ENCODE peak calls at places on chromosome 15, in ten cellular contexts. H is stimulated activated CD4-positive, alpha-beta T cell treated with anti-CD3 and anti-CD28 coated beads, TNF-alpha, amount 100 ng/mL, for 4 hours; Q is H1; T is smooth muscle cell of the brain vasculature; E is activated CD8-positive, alpha-beta memory T cell treated with anti-CD3 and anti-CD28 coated beads for 24 hours; W is pancreas; K is activated naive CD4-positive, alpha-beta T cell treated with anti-CD3 and anti-CD28 coated beads, Interleukin-2, amount 50 U/mL, for 16 hours; D is MM.1S; F is NCI-H345; A is NT2/D1. Z is an unnamed sample.

GRCh38 chr15:89385596-89386242 is 51.1 kb upstream of the POLG start:
- DNase-seq in F (no peak), K (no peak), A (no peak), D (no peak), Q (no peak), E (no peak), H (no peak), W (no peak), T (no peak), Z (no peak)

GRCh38 chr15:87961851-87962816 is 294.4 kb downstream of the NTRK3 start:
- DNase-seq in T (no peak), W (no peak), F (no peak), H (no peak), A (no peak), Q (no peak), E (no peak), D (no peak), K (no peak), Z (no peak)

GRCh38 chr15:69016021-69016595 is 1.6 kb downstream of the NOX5 start:
- DNase-seq in Q (no peak), D (no peak), A (no peak), K (no peak), F (no peak), H (no peak), E (no peak), T (no peak), W (no peak), Z (no peak)

GRCh38 chr15:82172506-82172905 is 90.0 kb downstream of the EFL1 start:
- DNase-seq in Q (no peak), D (no peak), A (no peak), E (no peak), H (no peak), K (no peak), W (no peak), F (no peak), T (no peak), Z (no peak)

GRCh38 chr15:99454941-99455795 is 110.6 kb upstream of the MEF2A start:
- DNase-seq in Q (no peak), H (no peak), F (no peak), A (no peak), T (no peak), D (no peak), E (no peak), K (no peak), W (peak), Z (peak)

GRCh38 chr15:31080618-31081017 is 20.9 kb downstream of the TRPM1 start:
- DNase-seq in H (no peak), E (peak), D (no peak), A (peak), T (no peak), Q (peak), K (no peak), F (no peak), W (no peak), Z (no peak)

GRCh38 chr15:52483712-52484111 is 45.0 kb downstream of the MYO5A start:
- DNase-seq in K (no peak), E (no peak), A (no peak), T (peak), H (no peak), D (no peak), W (no peak), Q (no peak), F (no peak), Z (no peak)

GRCh38 chr15:39788108-39788507 is 5.5 kb upstream of the FSIP1 start:
- DNase-seq in K (no peak), W (no peak), F (no peak), D (no peak), E (no peak), Q (no peak), A (no peak), T (no peak), H (no peak), Z (no peak)

GRCh38 chr15:100129677-100130076 is 212.1 kb downstream of the ADAMTS17 start:
- DNase-seq in Q (no peak), K (no peak), A (no peak), E (no peak), H (no peak), W (no peak), F (no peak), D (no peak), T (no peak), Z (no peak)

GRCh38 chr15:78449220-78449999 is 11.4 kb downstream of the IREB2 start:
- DNase-seq in E (no peak), D (no peak), Q (no peak), H (no peak), K (no peak), A (no peak), F (no peak), T (no peak), W (no peak), Z (no peak)

GRCh38 chr15:42056934-42057743 is 36.3 kb upstream of the PLA2G4E start:
- DNase-seq in E (peak), F (peak), W (peak), Q (peak), T (peak), H (peak), A (peak), D (peak), K (peak), Z (peak)

GRCh38 chr15:90588427-90588826 is 58.7 kb downstream of the CRTC3 start:
- DNase-seq in A (no peak), Q (no peak), D (no peak), K (no peak), F (no peak), T (no peak), H (no peak), E (no peak), W (no peak), Z (no peak)

GRCh38 chr15:62957130-62957529 is 85.4 kb upstream of the TPM1 start:
- DNase-seq in F (no peak), H (no peak), W (no peak), E (no peak), A (no peak), Q (no peak), K (no peak), T (no peak), D (no peak), Z (no peak)

GRCh38 chr15:79025201-79025600 is 65.4 kb downstream of the RASGRF1 start:
- DNase-seq in H (no peak), Q (no peak), T (no peak), F (no peak), D (no peak), W (no peak), E (no peak), A (no peak), K (no peak), Z (no peak)

GRCh38 chr15:53829471-53829870 is 70.0 kb upstream of the WDR72 start:
- DNase-seq in D (no peak), F (peak), E (no peak), A (no peak), Q (no peak), T (no peak), H (no peak), K (no peak), W (no peak), Z (no peak)

GRCh38 chr15:74351639-74352038 is 15.8 kb downstream of the CYP11A1 start:
- DNase-seq in D (no peak), K (no peak), F (no peak), T (no peak), A (no peak), H (no peak), E (no peak), W (no peak), Q (no peak), Z (no peak)

GRCh38 chr15:74306801-74307217 is 60.6 kb downstream of the CYP11A1 start:
- DNase-seq in K (no peak), Q (no peak), W (no peak), H (no peak), D (no peak), E (no peak), A (no peak), F (no peak), T (no peak), Z (no peak)

GRCh38 chr15:34603095-34603494 is 19.6 kb upstream of the GOLGA8B start:
- DNase-seq in W (no peak), K (no peak), E (no peak), D (peak), H (no peak), A (no peak), Q (no peak), T (no peak), F (no peak), Z (no peak)

GRCh38 chr15:32765236-32765635 is 47.4 kb downstream of the GREM1 start:
- DNase-seq in A (no peak), W (no peak), K (no peak), F (no peak), Q (no peak), T (no peak), H (no peak), E (no peak), D (no peak), Z (no peak)

GRCh38 chr15:60721706-60722105 is 242.8 kb upstream of the ICE2 start:
- DNase-seq in F (no peak), A (no peak), K (no peak), T (no peak), Q (no peak), H (no peak), E (peak), W (no peak), D (no peak), Z (no peak)

GRCh38 chr15:96329403-96329981 is 1.0 kb upstream of the NR2F2 start:
- DNase-seq in T (peak), Q (no peak), K (no peak), W (no peak), F (no peak), A (no peak), D (no peak), E (no peak), H (no peak), Z (no peak)

GRCh38 chr15:37078566-37078965 is 21.8 kb downstream of the MEIS2 start:
- DNase-seq in T (no peak), W (no peak), A (no peak), E (no peak), H (no peak), Q (no peak), K (no peak), F (no peak), D (no peak), Z (no peak)

GRCh38 chr15:92166751-92167412 is 226.8 kb upstream of the ST8SIA2 start:
- DNase-seq in A (no peak), F (no peak), D (no peak), E (no peak), H (no peak), W (no peak), K (no peak), Q (no peak), T (no peak), Z (no peak)

GRCh38 chr15:99729920-99730319 is 3.3 kb downstream of the LYSMD4 start:
- DNase-seq in Q (no peak), T (no peak), A (no peak), D (peak), W (no peak), E (no peak), F (no peak), H (no peak), K (peak), Z (no peak)

GRCh38 chr15:45588199-45588910 is 1.2 kb downstream of the BLOC1S6 start:
- DNase-seq in K (no peak), F (no peak), T (no peak), D (no peak), Q (no peak), A (no peak), W (no peak), E (no peak), H (no peak), Z (no peak)

GRCh38 chr15:100710744-100711478 is 108.5 kb downstream of the ASB7 start:
- DNase-seq in T (no peak), D (no peak), K (no peak), Q (no peak), H (no peak), A (no peak), W (peak), F (no peak), E (peak), Z (no peak)

GRCh38 chr15:57306305-57306943 is 69.9 kb upstream of the CGNL1 start:
- DNase-seq in W (peak), D (peak), E (peak), A (peak), K (peak), F (peak), H (peak), T (peak), Q (peak), Z (peak)

GRCh38 chr15:61227269-61228024 is 1.7 kb downstream of the RORA start:
- DNase-seq in W (peak), H (no peak), T (no peak), F (peak), E (no peak), Q (no peak), K (no peak), A (no peak), D (no peak), Z (peak)

GRCh38 chr15:90004252-90004651 is 3.1 kb downstream of the ZNF710 start:
- DNase-seq in A (no peak), Q (no peak), H (no peak), E (no peak), F (no peak), D (no peak), T (no peak), K (no peak), W (no peak), Z (no peak)

GRCh38 chr15:58793862-58794261 is 22.8 kb downstream of the MINDY2 start:
- DNase-seq in E (no peak), K (no peak), W (no peak), D (no peak), H (no peak), A (no peak), T (no peak), F (no peak), Q (no peak), Z (peak)

GRCh38 chr15:67062365-67062985 is 2.9 kb upstream of the SMAD3 start:
- DNase-seq in Q (no peak), D (no peak), H (no peak), E (no peak), W (no peak), K (no peak), A (no peak), F (no peak), T (no peak), Z (no peak)

Z was measured in lung.